ENCODE peak calls at places on chromosomes 11 and 22, in four cellular contexts. Z is GM12878, O is activated T-helper 1 cell treated with Interleukin-2 at 50 U/mL for 16 hours, S is GM12891. B is an unnamed sample.

GRCh38 chr22:25697978-25698377 is 44.0 kb upstream of the MYO18B start:
- DNase-seq in Z (no peak), O (no peak), S (no peak), B (no peak)

GRCh38 chr11:116879789-116880402 is 42.5 kb upstream of the APOA1 start:
- DNase-seq in Z (peak), O (no peak), S (peak), B (no peak)

GRCh38 chr11:83852775-83853442 is 566.7 kb upstream of the CCDC90B start:
- DNase-seq in Z (no peak), O (no peak), S (no peak), B (no peak)

GRCh38 chr11:130553306-130553705 is 104.9 kb downstream of the ADAMTS15 start:
- DNase-seq in Z (no peak), O (no peak), S (no peak), B (no peak)

GRCh38 chr22:41825376-41825775 is 7.5 kb upstream of the SREBF2 start:
- DNase-seq in Z (no peak), O (no peak), S (no peak), B (no peak)

GRCh38 chr11:12592283-12592682 is 81.9 kb upstream of the TEAD1 start:
- DNase-seq in Z (no peak), O (no peak), S (no peak), B (no peak)

GRCh38 chr11:77617892-77618291 is 19.7 kb downstream of the CLNS1A start:
- DNase-seq in Z (no peak), O (no peak), S (no peak), B (no peak)

GRCh38 chr11:126366064-126366822 is 10.8 kb downstream of the ST3GAL4 start:
- DNase-seq in Z (no peak), O (no peak), S (no peak), B (no peak)

GRCh38 chr11:94821439-94821838 is 53.3 kb downstream of the AMOTL1 start:
- DNase-seq in Z (no peak), O (no peak), S (no peak), B (no peak)

GRCh38 chr22:50153056-50153755 is 17.3 kb upstream of the PANX2 start:
- DNase-seq in Z (no peak), O (no peak), S (no peak), B (no peak)

GRCh38 chr22:17164392-17165024 is 5.4 kb upstream of the HDHD5 start:
- DNase-seq in Z (no peak), O (no peak), S (no peak), B (no peak)

GRCh38 chr11:103624708-103625623 is 411.5 kb upstream of the DDI1 start:
- DNase-seq in Z (no peak), O (no peak), S (no peak), B (no peak)

GRCh38 chr22:27962268-27963191 is 43.5 kb upstream of the PITPNB start:
- DNase-seq in Z (no peak), O (no peak), S (no peak), B (no peak)

GRCh38 chr11:114315749-114316368 is 19.7 kb downstream of the NNMT start:
- DNase-seq in Z (no peak), O (no peak), S (no peak), B (no peak)

GRCh38 chr22:25992331-25992730 is 176.9 kb upstream of the SEZ6L start:
- DNase-seq in Z (no peak), O (no peak), S (no peak), B (no peak)

GRCh38 chr11:118079507-118079906 is 2.6 kb downstream of the TMPRSS4 start:
- DNase-seq in Z (no peak), O (no peak), S (no peak), B (peak)

GRCh38 chr22:37107779-37108621 is 1.5 kb downstream of the TMPRSS6 start:
- DNase-seq in Z (no peak), O (no peak), S (no peak), B (no peak)

GRCh38 chr11:93494341-93494740 is 48.9 kb downstream of the SMCO4 start:
- DNase-seq in Z (no peak), O (no peak), S (no peak), B (no peak)

GRCh38 chr11:86743223-86744118 is 56.9 kb upstream of the PRSS23 start:
- DNase-seq in Z (no peak), O (no peak), S (no peak), B (no peak)

GRCh38 chr22:50613291-50613981 is 12.8 kb downstream of the MAPK8IP2 start:
- DNase-seq in Z (no peak), O (no peak), S (no peak), B (no peak)